ENCODE peak calls at places on chromosomes 6 and 20, in nine cellular contexts. B is sigmoid colon, T is tibial nerve, A is spleen, O is Peyer's patch, W is uterus, Y is K562, N is body of pancreas, R is A549. P is an unnamed sample. For H3K4me1, the result is how much of the 10 kb centered on the place peaks cover.

GRCh38 chr6:12126051-12126450 is 113.9 kb downstream of the HIVEP1 start:
- DNase-seq in B (no peak), T (no peak), A (no peak), O (no peak), W (no peak), Y (no peak), N (no peak), R (no peak), P (no peak)

GRCh38 chr20:14687317-14687716 is 349.9 kb upstream of the FLRT3 start:
- DNase-seq in B (no peak), T (no peak), A (no peak), O (no peak), W (no peak), Y (no peak), N (no peak), R (no peak), P (no peak)

GRCh38 chr20:15703171-15703911 is 869.9 kb downstream of the KIF16B start:
- DNase-seq in B (no peak), T (no peak), A (no peak), O (no peak), W (no peak), Y (no peak), N (no peak), R (peak), P (no peak)

GRCh38 chr6:33978593-33979150 is 167.2 kb downstream of the GRM4 start:
- DNase-seq in B (no peak), T (no peak), A (peak), O (no peak), W (no peak), Y (no peak), N (no peak), R (no peak), P (no peak)

GRCh38 chr6:4640139-4640538 is 136.1 kb upstream of the CDYL start:
- DNase-seq in B (no peak), T (no peak), A (no peak), O (no peak), W (no peak), Y (no peak), N (no peak), R (no peak), P (no peak)

GRCh38 chr20:8457978-8458377 is 325.9 kb downstream of the PLCB1 start:
- DNase-seq in B (no peak), T (no peak), A (no peak), O (no peak), W (no peak), Y (no peak), N (peak), R (no peak), P (no peak)

GRCh38 chr20:17543531-17543961 is 12.4 kb upstream of the BFSP1 start:
- DNase-seq in B (no peak), T (no peak), A (no peak), O (no peak), W (no peak), Y (no peak), N (no peak), R (no peak), P (no peak)

GRCh38 chr6:32685603-32686002 is 19.1 kb upstream of the HLA-DQB1 start:
- DNase-seq in B (no peak), T (no peak), A (no peak), O (peak), W (no peak), Y (no peak), N (peak), R (no peak), P (no peak)

GRCh38 chr6:131950767-131951575 is at the start of gene CCN2:
- DNase-seq in B (peak), T (peak), A (peak), O (peak), W (peak), Y (no peak), N (peak), R (peak), P (no peak)

GRCh38 chr20:50314936-50315335 is 124.3 kb downstream of the CEBPB start:
- DNase-seq in B (peak), T (no peak), A (no peak), O (no peak), W (no peak), Y (no peak), N (no peak), R (no peak), P (no peak)

GRCh38 chr6:162750776-162751175 is 23.0 kb downstream of the PACRG start:
- DNase-seq in B (no peak), T (no peak), A (no peak), O (no peak), W (no peak), Y (no peak), N (no peak), R (no peak), P (no peak)

GRCh38 chr20:53399131-53399530 is 194.5 kb downstream of the ZNF217 start:
- DNase-seq in B (no peak), T (no peak), A (no peak), O (no peak), W (no peak), Y (no peak), N (no peak), R (no peak), P (no peak)

GRCh38 chr20:50678213-50678898 is 13.0 kb downstream of the RIPOR3 start:
- DNase-seq in B (no peak), T (no peak), A (no peak), O (peak), W (peak), Y (peak), N (peak), R (no peak), P (no peak)

GRCh38 chr20:43959079-43959919 is 44.6 kb downstream of the TOX2 start:
- DNase-seq in B (no peak), T (no peak), A (peak), O (peak), W (no peak), Y (peak), N (peak), R (no peak), P (no peak)

GRCh38 chr6:42904467-42904866 is 11.4 kb upstream of the PTCRA start:
- DNase-seq in B (no peak), T (no peak), A (no peak), O (no peak), W (no peak), Y (no peak), N (no peak), R (no peak), P (no peak)

GRCh38 chr6:100203391-100203790 is 209.4 kb upstream of the MCHR2 start:
- DNase-seq in B (no peak), T (no peak), A (no peak), O (no peak), W (no peak), Y (no peak), N (no peak), R (peak), P (no peak)

GRCh38 chr6:29747688-29748250 is 24.5 kb downstream of the HLA-F start:
- DNase-seq in B (peak), T (no peak), A (no peak), O (no peak), W (no peak), Y (no peak), N (no peak), R (no peak), P (no peak)

GRCh38 chr20:47677314-47678129 is 107.8 kb downstream of the SULF2 start:
- DNase-seq in B (no peak), T (no peak), A (peak), O (peak), W (peak), Y (peak), N (peak), R (peak), P (no peak)

GRCh38 chr20:3672864-3673550 is 8.8 kb downstream of the ADAM33 start:
- DNase-seq in B (no peak), T (no peak), A (no peak), O (no peak), W (no peak), Y (no peak), N (no peak), R (no peak), P (no peak)

GRCh38 chr6:71473908-71474307 is 185.3 kb downstream of the OGFRL1 start:
- DNase-seq in B (peak), T (no peak), A (no peak), O (peak), W (peak), Y (no peak), N (peak), R (no peak), P (no peak)

GRCh38 chr20:63360850-63361497 is at the start of gene CHRNA4:
- DNase-seq in B (no peak), T (no peak), A (peak), O (no peak), W (no peak), Y (no peak), N (no peak), R (no peak), P (no peak)

GRCh38 chr6:165883851-165884640 is 221.0 kb upstream of the PDE10A start:
- DNase-seq in B (no peak), T (no peak), A (no peak), O (no peak), W (no peak), Y (no peak), N (no peak), R (no peak), P (peak)

GRCh38 chr20:15924556-15924955 is 648.7 kb downstream of the KIF16B start:
- DNase-seq in B (no peak), T (no peak), A (no peak), O (no peak), W (no peak), Y (no peak), N (no peak), R (no peak), P (no peak)

GRCh38 chr6:69861986-69862385 is 4.4 kb upstream of the COL19A1 start:
- DNase-seq in B (no peak), T (no peak), A (no peak), O (no peak), W (no peak), Y (peak), N (no peak), R (no peak), P (no peak)

GRCh38 chr20:54254596-54254995 is 46.7 kb downstream of the PFDN4 start:
- DNase-seq in B (no peak), T (no peak), A (no peak), O (no peak), W (no peak), Y (no peak), N (no peak), R (no peak), P (no peak)

GRCh38 chr20:53434662-53435061 is 159.0 kb downstream of the ZNF217 start:
- DNase-seq in B (no peak), T (no peak), A (no peak), O (no peak), W (no peak), Y (no peak), N (no peak), R (no peak), P (no peak)

GRCh38 chr6:163327936-163328335 is 86.6 kb upstream of the QKI start:
- DNase-seq in B (no peak), T (no peak), A (no peak), O (no peak), W (no peak), Y (no peak), N (no peak), R (no peak), P (no peak)

GRCh38 chr20:5662769-5663168 is 87.4 kb upstream of the SHLD1 start:
- DNase-seq in B (no peak), T (no peak), A (no peak), O (no peak), W (no peak), Y (no peak), N (no peak), R (no peak), P (no peak)

GRCh38 chr20:2816583-2817340 is 598 bp downstream of the TMEM239 start:
- DNase-seq in B (no peak), T (no peak), A (no peak), O (peak), W (no peak), Y (peak), N (no peak), R (no peak), P (peak)

GRCh38 chr20:48040491-48040890 is 255.2 kb upstream of the SULF2 start:
- DNase-seq in B (no peak), T (no peak), A (no peak), O (no peak), W (no peak), Y (no peak), N (no peak), R (no peak), P (no peak)

GRCh38 chr6:87628881-87629280 is 38.9 kb downstream of the ORC3 start:
- DNase-seq in B (no peak), T (no peak), A (no peak), O (no peak), W (no peak), Y (no peak), N (no peak), R (no peak), P (no peak)

GRCh38 chr6:33419580-33420492 is at the start of gene SYNGAP1:
- DNase-seq in B (peak), T (peak), A (peak), O (no peak), W (peak), Y (peak), N (no peak), R (no peak), P (no peak)

GRCh38 chr6:33236852-33237251 is 28.6 kb downstream of the RING1 start:
- DNase-seq in B (no peak), T (no peak), A (no peak), O (no peak), W (no peak), Y (no peak), N (no peak), R (no peak), P (no peak)

GRCh38 chr6:29685718-29686326 is 4.9 kb upstream of the ZFP57 start:
- DNase-seq in B (no peak), T (no peak), A (no peak), O (no peak), W (no peak), Y (peak), N (no peak), R (no peak), P (no peak)

GRCh38 chr20:561437-562231 is 18.0 kb upstream of the CSNK2A1 start:
- DNase-seq in B (peak), T (no peak), A (no peak), O (peak), W (peak), Y (peak), N (peak), R (peak), P (no peak)

GRCh38 chr6:137043710-137044365 is 927 bp downstream of the IL20RA start:
- DNase-seq in B (no peak), T (no peak), A (no peak), O (no peak), W (peak), Y (no peak), N (peak), R (peak), P (no peak)

GRCh38 chr6:64383277-64383676 is 747.7 kb downstream of the PHF3 start:
- DNase-seq in B (no peak), T (no peak), A (no peak), O (no peak), W (no peak), Y (no peak), N (no peak), R (no peak), P (no peak)

GRCh38 chr6:124962617-124963415 is 579 bp downstream of the RNF217 start:
- DNase-seq in B (peak), T (no peak), A (peak), O (peak), W (peak), Y (peak), N (peak), R (peak), P (no peak)

GRCh38 chr6:124961468-124961783 is 811 bp upstream of the RNF217 start:
- DNase-seq in B (no peak), T (no peak), A (no peak), O (no peak), W (no peak), Y (no peak), N (no peak), R (no peak), P (no peak)

GRCh38 chr6:124960757-124961467 is 1.3 kb upstream of the RNF217 start:
- DNase-seq in B (no peak), T (no peak), A (no peak), O (no peak), W (no peak), Y (peak), N (no peak), R (no peak), P (no peak)

GRCh38 chr6:124963416-124964083 is 1.3 kb downstream of the RNF217 start:
- DNase-seq in B (no peak), T (no peak), A (no peak), O (no peak), W (no peak), Y (peak), N (no peak), R (no peak), P (no peak)

GRCh38 chr6:124961784-124962611 is at the start of gene RNF217:
- DNase-seq in B (peak), T (peak), A (peak), O (peak), W (peak), Y (peak), N (peak), R (peak), P (no peak)
- TF ChIP-seq CTCF in B (no peak), T (no peak), A (no peak), O (peak), W (peak), Y (peak), N (no peak), R (no peak), P (no peak)

DNA sequence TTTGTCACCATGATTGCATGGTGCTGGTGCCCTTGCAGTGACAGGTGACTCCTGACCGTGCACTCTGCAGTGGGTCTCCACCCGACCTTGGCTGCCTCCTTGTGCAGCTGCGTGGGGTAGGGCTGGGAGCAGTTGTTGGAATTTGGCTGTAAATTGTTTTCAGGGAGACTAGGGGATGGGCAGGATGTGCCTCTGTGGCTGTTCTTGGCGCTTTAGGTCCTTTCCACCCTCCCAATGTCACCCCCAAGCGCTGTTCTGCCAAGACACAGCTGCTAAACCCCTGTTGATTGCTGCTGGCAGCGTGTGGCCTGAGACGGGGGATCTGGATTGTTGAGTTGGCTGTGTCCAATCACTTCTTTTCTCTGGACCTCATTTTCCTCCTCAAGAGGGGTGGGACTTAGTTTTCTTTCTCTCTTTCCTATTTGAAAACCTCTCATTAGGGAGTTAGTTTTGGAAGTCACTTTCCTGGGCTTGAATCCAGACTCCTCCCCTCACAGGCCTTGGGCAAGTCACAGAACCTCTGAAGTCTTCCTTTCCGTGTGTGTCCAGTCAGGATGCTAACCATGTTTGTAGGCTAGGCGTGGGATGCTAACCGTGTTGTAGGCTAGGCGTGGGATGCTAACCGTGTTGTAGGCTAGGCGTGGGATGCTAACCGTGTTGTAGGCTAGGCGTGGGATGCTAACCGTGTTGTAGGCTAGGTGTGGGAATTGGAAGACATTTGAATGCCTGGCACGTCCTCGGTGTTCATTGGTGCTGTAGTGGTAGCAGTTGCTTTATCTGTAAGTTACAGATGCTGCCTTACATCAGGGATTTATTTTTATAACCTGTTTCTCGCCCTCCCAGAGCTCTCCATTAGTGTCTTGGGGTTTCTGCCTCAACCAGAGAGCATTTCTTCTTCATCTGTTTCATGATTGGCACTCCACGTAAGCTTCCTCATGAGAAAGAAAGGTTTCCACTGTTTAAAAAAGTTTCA is 8.6 kb downstream of the IGF2R start:
- DNase-seq in B (peak), T (no peak), A (no peak), O (no peak), W (peak), Y (peak), N (peak), R (no peak), P (no peak)
- H3K4me1 ChIP-seq in B (half or more), T (under half), A (half or more), O (under half), W (under half), Y (half or more), N (half or more), R (under half), P (half or more)

DNA sequence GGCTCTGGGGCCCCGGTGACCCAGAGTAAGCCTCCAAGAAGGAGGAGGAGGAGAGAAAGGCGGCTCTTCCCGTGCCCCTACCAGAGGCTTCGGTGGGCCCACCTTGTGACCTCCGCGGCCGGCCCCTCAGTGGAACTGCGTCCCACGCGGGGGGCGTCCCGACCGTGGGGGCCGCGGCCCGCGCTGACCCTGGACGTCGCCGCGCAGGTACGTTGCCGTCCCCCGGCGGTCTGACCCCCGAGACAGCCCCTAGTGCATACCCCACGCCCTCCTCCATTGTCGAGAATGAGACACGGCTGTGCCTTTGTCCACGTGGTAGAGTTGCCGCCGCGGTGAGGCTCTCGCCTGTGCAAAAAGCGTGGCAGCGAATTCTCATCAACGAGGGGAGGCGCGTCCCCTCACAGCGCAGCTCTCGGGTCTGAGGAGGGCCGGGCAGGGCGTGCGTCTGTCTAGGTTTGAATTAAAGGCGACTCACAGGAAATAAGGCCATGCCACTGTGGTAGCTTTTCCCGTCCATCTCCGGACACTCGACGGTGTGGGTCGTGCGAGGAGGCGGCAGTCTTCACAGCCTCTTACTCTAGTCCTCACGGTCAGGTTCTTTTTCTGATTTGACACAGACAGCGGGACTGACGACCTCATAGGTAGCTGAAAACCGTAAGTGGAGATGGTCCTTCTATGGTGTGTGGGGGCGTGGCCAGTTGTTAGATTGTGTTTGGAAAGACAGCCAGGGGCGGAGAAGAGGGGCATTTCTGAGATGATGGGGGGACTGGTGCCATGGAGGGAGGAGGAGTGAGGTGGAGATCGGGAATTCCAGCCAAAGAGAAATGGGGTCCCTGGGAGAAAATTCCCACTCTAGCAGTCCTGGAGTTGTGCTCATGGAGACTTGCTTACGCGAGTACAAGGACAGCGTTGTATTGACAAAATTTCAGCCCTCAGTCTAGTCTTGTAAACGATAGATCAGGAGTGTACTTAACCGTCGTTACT is 556 bp downstream of the NXT1 start:
- DNase-seq in B (peak), T (peak), A (peak), O (peak), W (no peak), Y (peak), N (peak), R (peak), P (peak)
- TF ChIP-seq POLR2A in B (no peak), T (no peak), A (no peak), O (no peak), W (no peak), Y (no peak), N (no peak), R (no peak), P (no peak)

DNA sequence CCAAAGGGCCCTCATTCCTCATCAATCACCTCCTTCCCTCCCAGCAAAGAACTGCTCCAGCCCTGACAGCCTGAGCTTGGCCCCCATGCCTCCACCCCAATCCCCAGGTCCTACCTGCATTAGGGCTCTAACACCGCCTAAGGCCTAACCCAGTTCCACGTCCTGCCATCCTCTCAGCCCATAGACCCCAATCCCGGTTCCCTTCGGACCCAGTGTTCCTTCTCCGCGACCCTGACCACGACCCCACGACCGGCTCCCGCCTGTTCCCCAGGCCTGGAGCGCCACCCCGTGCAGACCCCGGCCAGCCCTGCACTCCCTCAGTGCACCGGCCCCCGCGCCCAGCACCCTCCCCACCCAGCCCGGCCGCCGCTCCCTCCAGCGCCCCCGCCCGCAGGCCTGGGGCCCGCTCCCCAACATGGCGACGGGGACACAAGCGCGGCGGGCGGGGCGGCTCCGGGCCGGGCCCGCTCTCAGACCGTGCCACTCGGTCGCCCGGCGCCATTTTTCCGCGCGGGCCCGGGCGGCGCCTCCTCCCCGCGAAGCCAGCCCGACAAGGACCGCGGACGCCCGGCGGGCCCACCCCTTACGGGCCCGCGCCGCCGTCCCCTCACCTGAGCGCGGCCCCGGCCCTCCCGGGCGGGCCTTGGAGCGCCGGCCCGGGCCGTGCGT is 456 bp downstream of the NCOA6 start:
- DNase-seq in B (peak), T (peak), A (peak), O (peak), W (peak), Y (peak), N (peak), R (peak), P (no peak)
- TF ChIP-seq CTCF in B (no peak), T (no peak), A (no peak), O (no peak), W (no peak), Y (peak), N (no peak), R (no peak), P (no peak)

P was measured in vagina.